ENCODE peak calls at places on chromosomes 7 and 10, in six cellular contexts. F, N, R, B, M and Q are unnamed samples.

GRCh38 chr7:68321076-68321639 is 1277.1 kb upstream of the AUTS2 start:
- DNase-seq in M (no peak), N (no peak), R (peak; percentile 52), F (peak; percentile 13), B (peak; percentile 50), Q (no peak)

GRCh38 chr7:21256310-21256877 is 171.5 kb upstream of the SP4 start:
- DNase-seq in B (peak; percentile 9), N (peak; percentile 28), F (peak; percentile 6), R (no peak), M (no peak), Q (no peak)

GRCh38 chr10:95240811-95241210 is 46.8 kb downstream of the ACSM6 start:
- DNase-seq in B (no peak), N (no peak), F (no peak), R (no peak), M (no peak), Q (peak; percentile 74)

GRCh38 chr10:3395487-3395886 is 222.9 kb upstream of the PITRM1 start:
- DNase-seq in M (no peak), R (no peak), F (no peak), N (no peak), B (peak; percentile 82), Q (peak; percentile 82)

GRCh38 chr10:21095073-21095472 is 198.0 kb upstream of the NEBL start:
- DNase-seq in N (no peak), B (no peak), F (no peak), M (no peak), R (no peak), Q (no peak)

GRCh38 chr7:72706521-72706920 is 121.5 kb downstream of the TYW1B start:
- DNase-seq in F (no peak), R (no peak), N (no peak), M (no peak), B (no peak), Q (no peak)

GRCh38 chr7:66054063-66054462 is 21.6 kb upstream of the ASL start:
- DNase-seq in F (no peak), N (no peak), M (no peak), B (no peak), R (no peak), Q (no peak)

GRCh38 chr10:44369296-44369695 is 15.6 kb downstream of the CXCL12 start:
- DNase-seq in M (no peak), F (no peak), R (no peak), N (no peak), B (no peak), Q (no peak)

GRCh38 chr10:132382231-132382922 is 14.6 kb upstream of the PWWP2B start:
- DNase-seq in M (peak; percentile 4), B (no peak), N (no peak), R (no peak), F (no peak), Q (no peak)

GRCh38 chr7:55161154-55161687 is 142.4 kb downstream of the EGFR start:
- DNase-seq in F (no peak), B (no peak), R (no peak), M (no peak), N (no peak), Q (no peak)
- TF ChIP-seq EP300 in F (no peak), B (no peak), R (no peak), M (no peak), N (no peak), Q (no peak)

DNA sequence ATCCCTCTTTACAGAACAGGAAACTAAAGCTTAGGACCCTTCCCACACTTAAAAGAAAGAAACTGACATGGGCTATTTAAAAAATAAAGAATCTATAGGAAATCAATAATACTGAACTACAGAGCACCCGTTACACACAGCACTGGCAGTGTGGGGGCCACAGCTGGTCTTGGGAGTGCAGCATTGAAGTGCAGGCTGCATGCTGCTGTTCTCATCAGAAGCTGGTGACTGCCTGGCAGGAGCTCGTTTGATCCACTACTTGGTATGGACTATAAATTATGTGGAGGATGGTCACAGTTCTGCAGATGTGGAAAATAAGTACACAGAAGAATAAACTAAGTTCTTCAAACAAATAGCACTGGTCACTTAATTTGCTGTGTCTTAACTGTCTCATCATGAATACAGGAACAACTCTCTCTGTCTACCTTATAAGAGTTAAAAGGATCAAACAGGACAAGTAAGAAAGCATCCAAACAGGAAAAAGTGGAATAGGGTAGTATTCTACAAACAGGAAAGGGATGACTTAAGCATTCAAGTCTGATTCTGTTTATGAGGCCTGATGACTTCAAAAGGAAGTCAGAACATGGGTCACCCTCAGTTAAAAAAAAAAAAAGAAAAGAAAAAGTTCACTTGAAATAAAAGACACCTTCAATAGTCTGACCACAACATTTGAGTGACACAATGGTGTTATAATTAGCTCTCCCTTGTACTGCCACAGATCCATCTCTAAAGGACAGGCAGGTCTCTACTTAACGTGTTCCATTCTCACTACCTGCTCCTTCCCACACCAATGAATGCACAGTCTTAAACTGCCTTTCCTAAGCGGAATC is 21.0 kb downstream of the DOCK4 start:
- DNase-seq in F (no peak), N (no peak), M (no peak), R (no peak), B (no peak), Q (no peak)
- H3K4me1 ChIP-seq in F (peaks cover 13% of the 10 kb centered on the region), N (peaks cover 36% of the 10 kb centered on the region), M (peaks cover 7% of the 10 kb centered on the region), R (peaks cover 5% of the 10 kb centered on the region), B (peaks cover 27% of the 10 kb centered on the region), Q (peaks cover 15% of the 10 kb centered on the region)

DNA sequence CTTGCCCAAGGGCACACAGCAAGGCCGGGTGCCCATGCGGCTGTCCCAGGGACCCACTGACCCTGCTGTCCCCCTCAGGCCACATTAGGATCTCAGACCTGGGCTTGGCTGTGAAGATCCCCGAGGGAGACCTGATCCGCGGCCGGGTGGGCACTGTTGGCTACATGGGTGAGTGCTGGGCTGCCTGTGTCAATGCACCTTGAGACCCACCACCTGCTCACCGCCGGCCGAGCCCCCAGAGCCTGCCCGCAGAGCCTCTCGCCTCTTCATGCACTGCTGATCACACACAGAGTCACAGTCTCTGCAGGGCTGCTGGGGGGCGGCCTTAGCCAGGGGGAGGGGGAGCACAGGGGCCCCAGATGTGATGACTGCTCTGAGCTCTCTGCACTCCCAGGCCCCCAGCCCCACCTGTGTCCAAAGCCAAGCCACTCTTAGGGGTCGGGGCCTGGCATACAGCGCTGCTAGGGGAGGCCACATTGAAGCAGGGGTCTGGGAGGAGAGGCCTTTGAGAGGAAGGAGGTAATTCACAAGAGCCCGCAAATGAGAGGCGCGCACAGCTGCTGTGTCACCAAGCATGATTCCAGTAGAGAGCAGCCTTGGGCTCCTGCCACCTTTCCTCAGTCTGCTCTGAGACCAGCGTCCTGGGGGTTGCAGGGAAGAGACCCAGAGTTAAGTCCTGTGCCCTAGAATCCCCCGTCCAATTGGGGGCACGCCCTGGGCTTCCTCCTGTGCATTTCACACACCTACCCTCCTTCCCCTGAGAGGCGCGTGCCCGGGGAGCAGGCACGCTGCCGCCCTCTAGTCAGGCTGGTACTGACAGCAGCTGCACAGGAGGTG is 100.4 kb downstream of the RGS10 start:
- DNase-seq in F (no peak), M (no peak), N (no peak), B (no peak), R (no peak), Q (no peak)
- H3K4me3 ChIP-seq in F (no peak overlapping the region), M (no peak overlapping the region), N (no peak overlapping the region), B (no peak overlapping the region), R (no peak overlapping the region), Q (no peak overlapping the region)

GRCh38 chr10:22988581-22989360 is 60.9 kb downstream of the ARMC3 start:
- DNase-seq in F (peak; percentile 25), B (peak; percentile 72), N (peak; percentile 82), M (peak; percentile 56), R (peak; percentile 67), Q (no peak)
- TF ChIP-seq EP300 in F (no peak), B (no peak), N (peak; percentile 68), M (no peak), R (no peak), Q (no peak)

GRCh38 chr10:6009159-6009558 is 31.8 kb upstream of the IL15RA start:
- DNase-seq in F (no peak), R (no peak), N (no peak), B (no peak), M (no peak), Q (no peak)

GRCh38 chr10:6010569-6010968 is 33.2 kb upstream of the IL15RA start:
- DNase-seq in R (no peak), M (no peak), B (no peak), N (no peak), F (no peak), Q (no peak)

GRCh38 chr10:6011558-6011957 is 34.2 kb upstream of the IL15RA start:
- DNase-seq in F (no peak), R (no peak), N (no peak), B (no peak), M (no peak), Q (no peak)

GRCh38 chr10:6008497-6009142 is 31.3 kb upstream of the IL15RA start:
- DNase-seq in N (no peak), R (no peak), M (no peak), B (no peak), F (no peak), Q (no peak)

GRCh38 chr10:6009961-6010360 is 32.6 kb upstream of the IL15RA start:
- DNase-seq in F (no peak), B (no peak), M (no peak), N (no peak), R (no peak), Q (no peak)
- H3K4me1 ChIP-seq in F (no peaks in the 10 kb centered on the region), B (no peaks in the 10 kb centered on the region), M (no peaks in the 10 kb centered on the region), N (peaks cover 3% of the 10 kb centered on the region), R (peaks cover 7% of the 10 kb centered on the region), Q (peaks cover 4% of the 10 kb centered on the region)